ENCODE peak calls at places on chromosomes 6 and 20, in seven cellular contexts. A is NCI-H1092, Y is ELR, H is aorta, Q is T-helper 1 cell, P is H1, C is RWPE1. R is an unnamed sample.

GRCh38 chr20:44084891-44085290 is 102.1 kb downstream of the JPH2 start:
- DNase-seq in A (no peak), Y (no peak), H (no peak), Q (no peak), P (no peak), C (no peak), R (no peak)

GRCh38 chr6:29602564-29603361 is 17.8 kb downstream of the OR2H2 start:
- DNase-seq in A (no peak), Y (peak), H (no peak), Q (no peak), P (peak), C (peak), R (peak)

GRCh38 chr6:30113377-30113759 is 478 bp upstream of the TRIM31 start:
- DNase-seq in A (no peak), Y (no peak), H (no peak), Q (no peak), P (no peak), C (no peak), R (no peak)

GRCh38 chr6:1930356-1930755 is 315.0 kb downstream of the GMDS start:
- DNase-seq in A (no peak), Y (no peak), H (no peak), Q (no peak), P (no peak), C (no peak), R (no peak)

GRCh38 chr20:21047981-21048380 is 58.2 kb downstream of the LINC00237 start:
- DNase-seq in A (no peak), Y (no peak), H (no peak), Q (no peak), P (no peak), C (no peak), R (no peak)

GRCh38 chr20:44422083-44422482 is 53.6 kb upstream of the TTPAL start:
- DNase-seq in A (no peak), Y (peak), H (peak), Q (no peak), P (no peak), C (peak), R (peak)

GRCh38 chr6:37077459-37078296 is 72.2 kb downstream of the FGD2 start:
- DNase-seq in A (no peak), Y (peak), H (peak), Q (no peak), P (peak), C (peak), R (peak)

GRCh38 chr6:139846538-139847321 is 472.3 kb upstream of the CITED2 start:
- DNase-seq in A (no peak), Y (no peak), H (no peak), Q (no peak), P (no peak), C (no peak), R (no peak)

GRCh38 chr6:122322824-122323223 is 76.6 kb upstream of the HSF2 start:
- DNase-seq in A (no peak), Y (peak), H (no peak), Q (no peak), P (no peak), C (no peak), R (no peak)

GRCh38 chr20:13817342-13817741 is 32.5 kb downstream of the NDUFAF5 start:
- DNase-seq in A (no peak), Y (peak), H (no peak), Q (no peak), P (no peak), C (no peak), R (peak)

GRCh38 chr6:116099036-116099435 is 1.6 kb upstream of the NT5DC1 start:
- DNase-seq in A (no peak), Y (no peak), H (no peak), Q (no peak), P (no peak), C (no peak), R (no peak)

GRCh38 chr20:59724457-59725366 is 120.4 kb downstream of the PHACTR3 start:
- DNase-seq in A (no peak), Y (no peak), H (no peak), Q (no peak), P (no peak), C (no peak), R (no peak)

GRCh38 chr20:35617397-35618031 is 1.9 kb downstream of the SPAG4 start:
- DNase-seq in A (peak), Y (peak), H (peak), Q (peak), P (peak), C (peak), R (peak)

GRCh38 chr6:146367061-146367460 is 176.6 kb upstream of the RAB32 start:
- DNase-seq in A (no peak), Y (no peak), H (no peak), Q (no peak), P (no peak), C (no peak), R (no peak)

GRCh38 chr6:16136536-16137450 is 7.9 kb downstream of the MYLIP start:
- DNase-seq in A (no peak), Y (peak), H (no peak), Q (no peak), P (no peak), C (peak), R (peak)

GRCh38 chr20:36435799-36436541 is 105.3 kb upstream of the MYL9 start:
- DNase-seq in A (no peak), Y (peak), H (peak), Q (peak), P (peak), C (peak), R (no peak)

GRCh38 chr6:163231356-163232014 is 183.0 kb upstream of the QKI start:
- DNase-seq in A (no peak), Y (no peak), H (no peak), Q (no peak), P (no peak), C (peak), R (no peak)

GRCh38 chr20:58579819-58580492 is 64.8 kb upstream of the APCDD1L start:
- DNase-seq in A (no peak), Y (no peak), H (peak), Q (no peak), P (no peak), C (no peak), R (no peak)

GRCh38 chr20:59515013-59515905 is 89.1 kb upstream of the PHACTR3 start:
- DNase-seq in A (peak), Y (peak), H (peak), Q (no peak), P (peak), C (peak), R (peak)

GRCh38 chr6:122869437-122870024 is 80.5 kb downstream of the SMPDL3A start:
- DNase-seq in A (no peak), Y (peak), H (no peak), Q (no peak), P (no peak), C (peak), R (peak)

GRCh38 chr20:49579874-49580817 is 12.2 kb upstream of the PTGIS start:
- DNase-seq in A (no peak), Y (no peak), H (no peak), Q (no peak), P (no peak), C (no peak), R (peak)

GRCh38 chr6:157954150-157955117 is 27.2 kb upstream of the SYNJ2 start:
- DNase-seq in A (no peak), Y (no peak), H (no peak), Q (no peak), P (no peak), C (no peak), R (no peak)

GRCh38 chr6:158003910-158004695 is 22.4 kb downstream of the SYNJ2 start:
- DNase-seq in A (no peak), Y (no peak), H (peak), Q (no peak), P (no peak), C (no peak), R (no peak)

GRCh38 chr20:33401922-33402369 is 627 bp upstream of the CDK5RAP1 start:
- DNase-seq in A (no peak), Y (peak), H (no peak), Q (no peak), P (no peak), C (no peak), R (no peak)

GRCh38 chr20:35600176-35600995 is 15.2 kb upstream of the SPAG4 start:
- DNase-seq in A (no peak), Y (no peak), H (peak), Q (no peak), P (peak), C (no peak), R (no peak)

GRCh38 chr6:143806282-143807102 is 36.6 kb upstream of the LTV1 start:
- DNase-seq in A (no peak), Y (peak), H (no peak), Q (no peak), P (no peak), C (no peak), R (peak)

GRCh38 chr6:170139531-170139930 is 151.3 kb downstream of the DLL1 start:
- DNase-seq in A (no peak), Y (no peak), H (peak), Q (no peak), P (no peak), C (no peak), R (no peak)

GRCh38 chr6:11096109-11096508 is 2.5 kb downstream of the SMIM13 start:
- DNase-seq in A (no peak), Y (peak), H (no peak), Q (peak), P (no peak), C (peak), R (peak)

GRCh38 chr6:130307752-130308361 is 58.0 kb upstream of the TMEM200A start:
- DNase-seq in A (no peak), Y (peak), H (no peak), Q (no peak), P (no peak), C (no peak), R (peak)

GRCh38 chr6:83514877-83515466 is 2.6 kb downstream of the PRSS35 start:
- DNase-seq in A (peak), Y (peak), H (no peak), Q (peak), P (no peak), C (peak), R (peak)